ENCODE peak calls at places on chromosome 1, in four cellular contexts. I is K562, Z is suprapubic skin, B is stomach. J is an unnamed sample.

GRCh38 chr1:223249854-223250631 is 107.0 kb upstream of the TLR5 start:
- DNase-seq in Z (no peak), B (peak; percentile 17), I (no peak), J (no peak)

GRCh38 chr1:230073371-230074035 is 6.5 kb downstream of the GALNT2 start:
- DNase-seq in I (peak; percentile 49), B (no peak), Z (no peak), J (no peak)

GRCh38 chr1:24498589-24498988 is 4.0 kb upstream of the RCAN3 start:
- DNase-seq in I (no peak), B (no peak), Z (no peak), J (no peak)

GRCh38 chr1:164823486-164824279 is 264.7 kb downstream of the PBX1 start:
- DNase-seq in I (no peak), Z (no peak), B (no peak), J (no peak)

GRCh38 chr1:62746086-62746808 is 37.7 kb upstream of the ATG4C start:
- DNase-seq in I (peak; percentile 41), Z (no peak), B (no peak), J (no peak)

GRCh38 chr1:58785424-58786058 is 1.7 kb upstream of the JUN start:
- DNase-seq in I (no peak), B (peak; percentile 82), Z (peak; percentile 83), J (peak; percentile 88)

GRCh38 chr1:46393510-46393909 is 607 bp upstream of the FAAH start:
- DNase-seq in I (no peak), Z (no peak), B (no peak), J (no peak)

GRCh38 chr1:199176713-199177112 is 537.9 kb downstream of the PTPRC start:
- DNase-seq in Z (no peak), B (no peak), I (no peak), J (no peak)

GRCh38 chr1:21123287-21123961 is 53.3 kb downstream of the EIF4G3 start:
- DNase-seq in I (no peak), Z (no peak), B (no peak), J (no peak)

GRCh38 chr1:21121764-21122471 is 54.8 kb downstream of the EIF4G3 start:
- DNase-seq in B (no peak), I (no peak), Z (no peak), J (no peak)

GRCh38 chr1:21129407-21129806 is 47.3 kb downstream of the EIF4G3 start:
- DNase-seq in I (no peak), Z (no peak), B (no peak), J (no peak)

GRCh38 chr1:21124846-21125245 is 51.9 kb downstream of the EIF4G3 start:
- DNase-seq in I (no peak), B (no peak), Z (no peak), J (no peak)

DNA sequence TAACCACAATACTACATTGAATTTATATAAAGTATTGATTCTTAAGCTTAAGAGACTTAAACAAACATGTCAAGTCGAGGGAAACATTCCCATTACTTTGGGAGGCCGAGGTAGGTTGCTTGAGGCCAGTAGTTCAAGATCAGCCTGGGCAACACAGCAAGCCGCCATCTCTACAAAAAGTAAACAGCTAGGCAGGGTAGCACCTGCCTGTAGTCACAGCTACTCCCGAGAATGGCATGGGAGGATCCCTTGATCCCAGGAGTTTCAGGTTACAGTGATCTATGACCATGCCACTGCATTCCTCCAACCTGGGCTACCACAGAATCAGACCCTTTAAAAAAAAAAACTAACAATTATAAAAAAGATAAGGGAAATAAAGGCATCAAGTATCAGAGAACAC is 50.4 kb downstream of the EIF4G3 start:
- DNase-seq in B (no peak), I (no peak), Z (no peak), J (no peak)
- H3K4me1 ChIP-seq in B (peaks cover 28% of the 10 kb centered on the region), I (no peaks in the 10 kb centered on the region), Z (peaks cover 2% of the 10 kb centered on the region), J (peaks cover 12% of the 10 kb centered on the region)

GRCh38 chr1:21362096-21362495 is 71.8 kb upstream of the ECE1 start:
- DNase-seq in B (no peak), I (no peak), Z (no peak), J (no peak)
- TF ChIP-seq POLR2AphosphoS5 in B (no peak), I (no peak), Z (no peak), J (no peak)

GRCh38 chr1:13451399-13451965 is 41.2 kb downstream of the PRAMEF20 start:
- DNase-seq in Z (no peak), B (no peak), I (no peak), J (no peak)
- TF ChIP-seq POLR2A in Z (no peak), B (no peak), I (no peak), J (no peak)

GRCh38 chr1:226658538-226659125 is 80.5 kb downstream of the ITPKB start:
- DNase-seq in Z (no peak), I (no peak), B (no peak), J (peak; percentile 66)

GRCh38 chr1:226659641-226660040 is 79.4 kb downstream of the ITPKB start:
- DNase-seq in B (no peak), I (no peak), Z (no peak), J (peak; percentile 63)

GRCh38 chr1:226659136-226659535 is 79.9 kb downstream of the ITPKB start:
- DNase-seq in Z (no peak), B (no peak), I (no peak), J (peak; percentile 74)

GRCh38 chr1:226656601-226657277 is 82.3 kb downstream of the ITPKB start:
- DNase-seq in B (no peak), Z (peak; percentile 54), I (no peak), J (peak; percentile 72)

DNA sequence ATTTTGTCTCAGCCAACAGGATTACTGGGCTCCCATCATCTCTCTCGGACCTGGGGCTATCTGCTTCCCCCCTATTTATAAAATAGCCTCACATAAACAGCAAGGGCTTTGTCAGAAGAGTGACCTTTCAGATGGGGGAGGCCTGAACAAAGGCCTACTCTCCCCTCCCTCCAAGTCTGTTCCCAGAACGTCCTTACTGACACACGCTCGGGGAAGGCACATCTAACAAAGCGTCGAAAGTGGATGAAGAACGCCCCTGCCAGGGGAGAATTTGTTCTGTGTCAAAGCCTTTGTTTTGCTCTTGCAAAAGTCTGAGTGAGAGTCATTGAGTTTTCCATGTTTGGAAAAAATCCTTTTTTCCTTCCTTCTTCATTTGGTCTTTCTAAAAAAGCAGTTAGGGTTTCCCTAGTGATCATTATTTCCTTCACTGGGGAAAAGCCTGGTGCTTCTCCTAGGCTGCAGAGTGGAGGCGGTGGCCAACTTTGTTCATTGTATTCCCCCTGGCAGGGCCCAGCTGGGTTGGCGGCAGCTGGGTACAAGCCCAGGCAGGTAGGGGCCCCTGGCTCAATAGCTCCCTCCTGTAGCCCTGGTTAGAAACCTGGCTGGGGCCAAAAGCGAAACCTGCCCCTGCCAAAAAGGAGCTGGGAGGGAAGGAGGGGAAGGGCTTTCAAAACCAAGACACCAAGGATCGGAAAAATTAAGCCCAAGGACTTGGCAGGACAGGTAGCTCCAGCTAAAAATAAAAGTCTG is 81.1 kb downstream of the ITPKB start:
- DNase-seq in Z (no peak), B (peak; percentile 80), I (no peak), J (peak; percentile 60)
- H3K4me1 ChIP-seq in Z (peaks cover 93% of the 10 kb centered on the region), B (no peaks in the 10 kb centered on the region), I (no peaks in the 10 kb centered on the region), J (peaks cover 51% of the 10 kb centered on the region)

GRCh38 chr1:44950434-44950833 is 36.0 kb downstream of the EIF2B3 start:
- DNase-seq in B (no peak), I (no peak), Z (no peak), J (no peak)
- TF ChIP-seq POLR2AphosphoS5 in B (no peak), I (no peak), Z (no peak), J (no peak)

J was measured in spleen.